ENCODE peak calls at places on chromosomes 11 and 22, in seven cellular contexts. R is AG08395, S is T-cell, H is HCT116, U is fibroblast of the conjunctiva, B is lung, Z is endothelial cell. L is an unnamed sample.

GRCh38 chr22:44153705-44154104 is 27.0 kb upstream of the PARVG start:
- DNase-seq in H (no peak), Z (no peak), R (no peak), S (no peak), U (no peak), B (no peak), L (no peak)

GRCh38 chr11:64476866-64477265 is 114.2 kb upstream of the SLC22A12 start:
- DNase-seq in B (no peak), U (no peak), H (no peak), Z (no peak), S (no peak), R (no peak), L (no peak)

GRCh38 chr11:1906623-1907423 is 12.7 kb upstream of the TNNT3 start:
- DNase-seq in B (no peak), H (no peak), R (no peak), S (no peak), Z (no peak), U (no peak), L (no peak)

GRCh38 chr11:102007567-102008437 is 39.4 kb upstream of the CFAP300 start:
- DNase-seq in B (peak), S (no peak), R (peak), Z (no peak), H (peak), U (peak), L (no peak)

GRCh38 chr11:45374130-45374529 is 88.0 kb upstream of the SYT13 start:
- DNase-seq in R (no peak), B (no peak), Z (no peak), U (no peak), H (no peak), S (no peak), L (no peak)

GRCh38 chr22:32880906-32881596 is 79.5 kb downstream of the TIMP3 start:
- DNase-seq in H (no peak), S (no peak), U (no peak), Z (peak), B (peak), R (no peak), L (no peak)

GRCh38 chr11:290621-291231 is 1.8 kb downstream of the PGGHG start:
- DNase-seq in S (no peak), R (no peak), U (no peak), H (no peak), Z (no peak), B (no peak), L (peak)

GRCh38 chr11:79018371-79018849 is 422.4 kb downstream of the TENM4 start:
- DNase-seq in U (peak), R (peak), S (no peak), Z (no peak), B (no peak), H (no peak), L (no peak)

GRCh38 chr11:111510311-111510710 is 1.9 kb downstream of the BTG4 start:
- DNase-seq in U (no peak), R (peak), H (no peak), B (no peak), Z (no peak), S (no peak), L (no peak)

GRCh38 chr22:17861909-17862308 is 87.6 kb upstream of the BID start:
- DNase-seq in U (no peak), H (no peak), R (no peak), B (no peak), Z (no peak), S (no peak), L (no peak)

GRCh38 chr11:64356498-64357411 is 2.2 kb upstream of the RPS6KA4 start:
- DNase-seq in S (no peak), U (peak), B (no peak), Z (peak), H (peak), R (peak), L (peak)

L was measured in 8988T.